ENCODE peak calls at places on chromosomes 7 and 10, in nine cellular contexts. H is PC-3; Z is mucosa of descending colon; C is CD4-positive, CD25-positive, alpha-beta regulatory T cell; B is AG04450; N is CD8-positive, alpha-beta memory T cell; M is right lobe of liver; U is neural progenitor cell; P is CD4-positive, alpha-beta T cell. D is an unnamed sample.
A peak's percentile ranks its signal among the peaks of the same experiment; 100 is the strongest.

GRCh38 chr7:107248551-107249316 is 79.9 kb downstream of the HBP1 start:
- DNase-seq in H (no peak), Z (no peak), C (no peak), B (no peak), N (no peak), M (no peak), U (no peak), P (no peak), D (no peak)

GRCh38 chr7:102319671-102320070 is 33.0 kb downstream of the SH2B2 start:
- DNase-seq in H (no peak), Z (no peak), C (no peak), B (no peak), N (no peak), M (peak; percentile 12), U (no peak), P (no peak), D (no peak)

GRCh38 chr7:4173615-4174014 is 508.5 kb upstream of the FOXK1 start:
- DNase-seq in H (no peak), Z (no peak), C (no peak), B (no peak), N (no peak), M (no peak), U (no peak), P (no peak), D (no peak)

GRCh38 chr7:125355899-125356298 is 426.3 kb upstream of the POT1 start:
- DNase-seq in H (no peak), Z (peak; percentile 1), C (no peak), B (no peak), N (no peak), M (no peak), U (no peak), P (no peak), D (no peak)

GRCh38 chr10:62681211-62681940 is 123.1 kb upstream of the ADO start:
- DNase-seq in H (no peak), Z (peak; percentile 26), C (no peak), B (no peak), N (peak; percentile 64), M (no peak), U (peak; percentile 42), P (peak; percentile 30), D (peak; percentile 40)

GRCh38 chr7:51850141-51850540 is 533.5 kb upstream of the COBL start:
- DNase-seq in H (no peak), Z (no peak), C (no peak), B (no peak), N (no peak), M (no peak), U (peak; percentile 62), P (no peak), D (no peak)

GRCh38 chr10:97679594-97679993 is 7.4 kb downstream of the AVPI1 start:
- DNase-seq in H (no peak), Z (no peak), C (no peak), B (no peak), N (no peak), M (no peak), U (no peak), P (no peak), D (no peak)

GRCh38 chr7:43664681-43665080 is 64.6 kb downstream of the COA1 start:
- DNase-seq in H (no peak), Z (no peak), C (no peak), B (no peak), N (no peak), M (no peak), U (no peak), P (no peak), D (no peak)

GRCh38 chr7:142391191-142391992 is 133.5 kb upstream of the PRSS58 start:
- DNase-seq in H (peak; percentile 49), Z (no peak), C (no peak), B (no peak), N (peak; percentile 16), M (no peak), U (peak; percentile 82), P (peak; percentile 21), D (no peak)

GRCh38 chr7:84060760-84061261 is 133.8 kb downstream of the SEMA3A start:
- DNase-seq in H (peak; percentile 81), Z (no peak), C (no peak), B (no peak), N (no peak), M (no peak), U (no peak), P (no peak), D (no peak)

GRCh38 chr7:86814980-86815379 is 171.3 kb downstream of the GRM3 start:
- DNase-seq in H (peak; percentile 38), Z (no peak), C (no peak), B (no peak), N (no peak), M (no peak), U (peak; percentile 71), P (no peak), D (no peak)

GRCh38 chr7:142231716-142232115 is 26.1 kb downstream of the PRSS58 start:
- DNase-seq in H (peak; percentile 22), Z (no peak), C (no peak), B (no peak), N (no peak), M (no peak), U (peak; percentile 74), P (no peak), D (no peak)

GRCh38 chr10:95447733-95448132 is 113.4 kb downstream of the SORBS1 start:
- DNase-seq in H (no peak), Z (peak; percentile 24), C (no peak), B (no peak), N (no peak), M (no peak), U (no peak), P (no peak), D (no peak)

GRCh38 chr10:113958631-113959382 is 84.9 kb upstream of the ADRB1 start:
- DNase-seq in H (peak; percentile 79), Z (peak; percentile 68), C (no peak), B (peak; percentile 72), N (no peak), M (peak; percentile 83), U (no peak), P (no peak), D (peak; percentile 70)

GRCh38 chr10:81725851-81726250 is 149.1 kb upstream of the NRG3 start:
- DNase-seq in H (no peak), Z (no peak), C (no peak), B (no peak), N (no peak), M (no peak), U (peak; percentile 53), P (no peak), D (no peak)

GRCh38 chr10:79112898-79113431 is 44.2 kb downstream of the ZMIZ1 start:
- DNase-seq in H (peak; percentile 97), Z (no peak), C (no peak), B (no peak), N (no peak), M (no peak), U (no peak), P (no peak), D (no peak)

GRCh38 chr7:85851571-85852193 is 664.8 kb upstream of the SEMA3D start:
- DNase-seq in H (peak; percentile 51), Z (no peak), C (no peak), B (peak; percentile 29), N (no peak), M (no peak), U (peak; percentile 25), P (no peak), D (no peak)

GRCh38 chr10:48600645-48601505 is 4.0 kb downstream of the ARHGAP22 start:
- DNase-seq in H (no peak), Z (no peak), C (no peak), B (no peak), N (no peak), M (peak; percentile 19), U (no peak), P (no peak), D (no peak)

GRCh38 chr7:10731253-10731773 is 242.4 kb upstream of the PHF14 start:
- DNase-seq in H (no peak), Z (no peak), C (no peak), B (no peak), N (no peak), M (no peak), U (no peak), P (no peak), D (no peak)

GRCh38 chr10:49610015-49610734 is at the start of gene SLC18A3:
- DNase-seq in H (no peak), Z (no peak), C (no peak), B (no peak), N (no peak), M (no peak), U (peak; percentile 71), P (no peak), D (no peak)

GRCh38 chr10:18104223-18104872 is 35.9 kb upstream of the CACNB2 start:
- DNase-seq in H (peak; percentile 52), Z (peak; percentile 87), C (peak; percentile 11), B (no peak), N (no peak), M (peak; percentile 53), U (peak; percentile 56), P (peak; percentile 6), D (peak; percentile 56)

GRCh38 chr7:96093435-96093834 is 228.5 kb downstream of the SLC25A13 start:
- DNase-seq in H (peak; percentile 84), Z (no peak), C (no peak), B (peak; percentile 50), N (no peak), M (no peak), U (no peak), P (no peak), D (no peak)

GRCh38 chr7:64879097-64879730 is 23.9 kb upstream of the ZNF273 start:
- DNase-seq in H (no peak), Z (no peak), C (no peak), B (no peak), N (no peak), M (no peak), U (no peak), P (no peak), D (no peak)
- H3K9me3 ChIP-seq in H (peaks cover 5% of the 10 kb centered on the region), Z (no peaks in the 10 kb centered on the region), C (no peaks in the 10 kb centered on the region), B (peaks cover 83% of the 10 kb centered on the region), N (no peaks in the 10 kb centered on the region), M (no peaks in the 10 kb centered on the region), U (no peaks in the 10 kb centered on the region), P (no peaks in the 10 kb centered on the region), D (no peaks in the 10 kb centered on the region)

GRCh38 chr10:130230611-130231010 is 94.4 kb downstream of the GLRX3 start:
- DNase-seq in H (no peak), Z (no peak), C (no peak), B (no peak), N (no peak), M (peak; percentile 9), U (no peak), P (no peak), D (no peak)
- H3K9me3 ChIP-seq in H (no peaks in the 10 kb centered on the region), Z (no peaks in the 10 kb centered on the region), C (no peaks in the 10 kb centered on the region), B (peaks cover 64% of the 10 kb centered on the region), N (no peaks in the 10 kb centered on the region), M (no peaks in the 10 kb centered on the region), U (no peaks in the 10 kb centered on the region), P (peaks cover 9% of the 10 kb centered on the region), D (peaks cover 10% of the 10 kb centered on the region)

DNA sequence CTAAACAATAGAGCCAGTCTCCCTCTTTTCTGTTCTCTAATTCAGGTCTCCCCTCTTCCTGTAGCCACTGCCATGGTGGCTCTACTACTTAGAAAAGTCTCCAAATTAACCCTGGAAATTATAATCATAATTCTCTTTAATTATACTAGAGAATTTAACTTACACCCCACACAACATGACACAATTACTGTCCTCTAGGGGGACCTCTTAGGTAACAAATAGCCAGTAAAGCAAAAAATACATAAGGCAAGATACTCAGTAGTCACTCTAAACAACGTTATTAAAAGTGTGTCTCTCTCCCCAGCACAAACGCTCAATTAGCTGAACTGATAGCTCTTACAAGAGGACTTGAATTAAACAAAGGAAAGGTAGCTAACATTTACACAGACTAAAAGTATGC is 44.3 kb upstream of the ZNF107 start:
- DNase-seq in H (no peak), Z (no peak), C (no peak), B (no peak), N (no peak), M (no peak), U (no peak), P (no peak), D (no peak)
- H3K9me3 ChIP-seq in H (peaks cover 23% of the 10 kb centered on the region), Z (peaks cover 28% of the 10 kb centered on the region), C (peaks cover 9% of the 10 kb centered on the region), B (peaks cover 24% of the 10 kb centered on the region), N (peaks cover 3% of the 10 kb centered on the region), M (peaks cover 4% of the 10 kb centered on the region), U (peaks cover 32% of the 10 kb centered on the region), P (peaks cover 21% of the 10 kb centered on the region), D (peaks cover 9% of the 10 kb centered on the region)

GRCh38 chr10:108365541-108365940 is 1201.0 kb upstream of the SORCS1 start:
- DNase-seq in H (no peak), Z (no peak), C (no peak), B (no peak), N (no peak), M (no peak), U (no peak), P (no peak), D (no peak)
- H3K9me3 ChIP-seq in H (no peaks in the 10 kb centered on the region), Z (no peaks in the 10 kb centered on the region), C (no peaks in the 10 kb centered on the region), B (no peaks in the 10 kb centered on the region), N (no peaks in the 10 kb centered on the region), M (no peaks in the 10 kb centered on the region), U (no peaks in the 10 kb centered on the region), P (no peaks in the 10 kb centered on the region), D (no peaks in the 10 kb centered on the region)